ENCODE peak calls at places on chromosomes 13 and 19, in five cellular contexts. One of them, this sample, is unnamed.

GRCh38 chr19:45187421-45188100 is 9.0 kb downstream of the BLOC1S3 start:
- DNase-seq in tibial nerve: no peak
- DNase-seq in fibroblast of the aortic adventitia: no peak
- DNase-seq in foreskin fibroblast: no peak
- DNase-seq in CD8-positive, alpha-beta memory T cell: peak
- DNase-seq in this sample: peak

GRCh38 chr19:40668991-40669614 is 21.3 kb downstream of the NUMBL start:
- DNase-seq in tibial nerve: no peak
- DNase-seq in fibroblast of the aortic adventitia: no peak
- DNase-seq in foreskin fibroblast: no peak
- DNase-seq in CD8-positive, alpha-beta memory T cell: no peak
- DNase-seq in this sample: no peak

GRCh38 chr19:43380771-43381386 is 27.4 kb downstream of the CD177 start:
- DNase-seq in tibial nerve: no peak
- DNase-seq in fibroblast of the aortic adventitia: no peak
- DNase-seq in foreskin fibroblast: no peak
- DNase-seq in CD8-positive, alpha-beta memory T cell: no peak
- DNase-seq in this sample: no peak

GRCh38 chr13:76852991-76853390 is 33.2 kb downstream of the KCTD12 start:
- DNase-seq in tibial nerve: no peak
- DNase-seq in fibroblast of the aortic adventitia: peak
- DNase-seq in foreskin fibroblast: peak
- DNase-seq in CD8-positive, alpha-beta memory T cell: no peak
- DNase-seq in this sample: no peak

GRCh38 chr13:50366488-50367174 is 351.4 kb downstream of the KCNRG start:
- DNase-seq in tibial nerve: no peak
- DNase-seq in fibroblast of the aortic adventitia: no peak
- DNase-seq in foreskin fibroblast: no peak
- DNase-seq in CD8-positive, alpha-beta memory T cell: no peak
- DNase-seq in this sample: peak

GRCh38 chr13:25179810-25180437 is 7.8 kb upstream of the AMER2 start:
- DNase-seq in tibial nerve: no peak
- DNase-seq in fibroblast of the aortic adventitia: no peak
- DNase-seq in foreskin fibroblast: no peak
- DNase-seq in CD8-positive, alpha-beta memory T cell: no peak
- DNase-seq in this sample: no peak

GRCh38 chr19:44113784-44114390 is 688 bp downstream of the ZNF225 start:
- DNase-seq in tibial nerve: no peak
- DNase-seq in fibroblast of the aortic adventitia: peak
- DNase-seq in foreskin fibroblast: no peak
- DNase-seq in CD8-positive, alpha-beta memory T cell: no peak
- DNase-seq in this sample: no peak

GRCh38 chr19:56189785-56190184 is 7.8 kb downstream of the ZSCAN5B start:
- DNase-seq in tibial nerve: no peak
- DNase-seq in fibroblast of the aortic adventitia: no peak
- DNase-seq in foreskin fibroblast: no peak
- DNase-seq in CD8-positive, alpha-beta memory T cell: no peak
- DNase-seq in this sample: no peak

GRCh38 chr13:83221813-83222241 is 660.4 kb downstream of the SLITRK1 start:
- DNase-seq in tibial nerve: no peak
- DNase-seq in fibroblast of the aortic adventitia: peak
- DNase-seq in foreskin fibroblast: peak
- DNase-seq in CD8-positive, alpha-beta memory T cell: no peak
- DNase-seq in this sample: no peak

GRCh38 chr19:3895788-3896187 is 15.3 kb downstream of the ATCAY start:
- DNase-seq in tibial nerve: no peak
- DNase-seq in fibroblast of the aortic adventitia: no peak
- DNase-seq in foreskin fibroblast: no peak
- DNase-seq in CD8-positive, alpha-beta memory T cell: no peak
- DNase-seq in this sample: no peak

GRCh38 chr13:114080739-114081561 is 51.5 kb downstream of the RASA3 start:
- DNase-seq in tibial nerve: no peak
- DNase-seq in fibroblast of the aortic adventitia: no peak
- DNase-seq in foreskin fibroblast: no peak
- DNase-seq in CD8-positive, alpha-beta memory T cell: no peak
- DNase-seq in this sample: no peak

GRCh38 chr19:1748115-1748702 is 5.1 kb upstream of the ONECUT3 start:
- DNase-seq in tibial nerve: no peak
- DNase-seq in fibroblast of the aortic adventitia: no peak
- DNase-seq in foreskin fibroblast: no peak
- DNase-seq in CD8-positive, alpha-beta memory T cell: no peak
- DNase-seq in this sample: peak

GRCh38 chr19:49786432-49786831 is 19.6 kb downstream of the AP2A1 start:
- DNase-seq in tibial nerve: no peak
- DNase-seq in fibroblast of the aortic adventitia: peak
- DNase-seq in foreskin fibroblast: peak
- DNase-seq in CD8-positive, alpha-beta memory T cell: no peak
- DNase-seq in this sample: no peak

GRCh38 chr13:110334256-110334655 is 27.2 kb downstream of the COL4A2 start:
- DNase-seq in tibial nerve: no peak
- DNase-seq in fibroblast of the aortic adventitia: no peak
- DNase-seq in foreskin fibroblast: no peak
- DNase-seq in CD8-positive, alpha-beta memory T cell: no peak
- DNase-seq in this sample: no peak

GRCh38 chr19:34128558-34129250 is 43.6 kb upstream of the LSM14A start:
- DNase-seq in tibial nerve: no peak
- DNase-seq in fibroblast of the aortic adventitia: no peak
- DNase-seq in foreskin fibroblast: peak
- DNase-seq in CD8-positive, alpha-beta memory T cell: no peak
- DNase-seq in this sample: no peak

GRCh38 chr13:27791901-27792392 is 336 bp upstream of the GSX1 start:
- DNase-seq in tibial nerve: no peak
- DNase-seq in fibroblast of the aortic adventitia: no peak
- DNase-seq in foreskin fibroblast: no peak
- DNase-seq in CD8-positive, alpha-beta memory T cell: no peak
- DNase-seq in this sample: no peak
- H3K4me3 ChIP-seq in tibial nerve: peak
- H3K4me3 ChIP-seq in fibroblast of the aortic adventitia: no peak
- H3K4me3 ChIP-seq in foreskin fibroblast: no peak
- H3K4me3 ChIP-seq in CD8-positive, alpha-beta memory T cell: peak
- H3K4me3 ChIP-seq in this sample: no peak

GRCh38 chr19:41993612-41994483 is at the start of gene ATP1A3:
- DNase-seq in tibial nerve: no peak
- DNase-seq in fibroblast of the aortic adventitia: peak
- DNase-seq in foreskin fibroblast: peak
- DNase-seq in CD8-positive, alpha-beta memory T cell: peak
- DNase-seq in this sample: peak

GRCh38 chr19:41994994-41995958 is 1.2 kb upstream of the ATP1A3 start:
- DNase-seq in tibial nerve: no peak
- DNase-seq in fibroblast of the aortic adventitia: no peak
- DNase-seq in foreskin fibroblast: no peak
- DNase-seq in CD8-positive, alpha-beta memory T cell: no peak
- DNase-seq in this sample: no peak

GRCh38 chr19:41995959-41996797 is 2.1 kb upstream of the ATP1A3 start:
- DNase-seq in tibial nerve: no peak
- DNase-seq in fibroblast of the aortic adventitia: no peak
- DNase-seq in foreskin fibroblast: no peak
- DNase-seq in CD8-positive, alpha-beta memory T cell: no peak
- DNase-seq in this sample: no peak

GRCh38 chr19:41997121-41997850 is 3.3 kb upstream of the ATP1A3 start:
- DNase-seq in tibial nerve: no peak
- DNase-seq in fibroblast of the aortic adventitia: peak
- DNase-seq in foreskin fibroblast: peak
- DNase-seq in CD8-positive, alpha-beta memory T cell: peak
- DNase-seq in this sample: no peak

GRCh38 chr19:41994521-41994971 is 516 bp upstream of the ATP1A3 start:
- DNase-seq in tibial nerve: no peak
- DNase-seq in fibroblast of the aortic adventitia: no peak
- DNase-seq in foreskin fibroblast: no peak
- DNase-seq in CD8-positive, alpha-beta memory T cell: no peak
- DNase-seq in this sample: no peak
- H3K4me3 ChIP-seq in tibial nerve: peak
- H3K4me3 ChIP-seq in fibroblast of the aortic adventitia: no peak
- H3K4me3 ChIP-seq in foreskin fibroblast: no peak
- H3K4me3 ChIP-seq in CD8-positive, alpha-beta memory T cell: peak
- H3K4me3 ChIP-seq in this sample: no peak

GRCh38 chr13:98575876-98576214 is 1.1 kb downstream of the STK24 start:
- DNase-seq in tibial nerve: no peak
- DNase-seq in fibroblast of the aortic adventitia: no peak
- DNase-seq in foreskin fibroblast: no peak
- DNase-seq in CD8-positive, alpha-beta memory T cell: no peak
- DNase-seq in this sample: no peak

GRCh38 chr13:98575009-98575866 is 1.7 kb downstream of the STK24 start:
- DNase-seq in tibial nerve: no peak
- DNase-seq in fibroblast of the aortic adventitia: no peak
- DNase-seq in foreskin fibroblast: no peak
- DNase-seq in CD8-positive, alpha-beta memory T cell: no peak
- DNase-seq in this sample: no peak

GRCh38 chr13:98577823-98578285 is 947 bp upstream of the STK24 start:
- DNase-seq in tibial nerve: no peak
- DNase-seq in fibroblast of the aortic adventitia: no peak
- DNase-seq in foreskin fibroblast: no peak
- DNase-seq in CD8-positive, alpha-beta memory T cell: no peak
- DNase-seq in this sample: no peak

GRCh38 chr13:98576963-98577822 is at the start of gene STK24:
- DNase-seq in tibial nerve: peak
- DNase-seq in fibroblast of the aortic adventitia: peak
- DNase-seq in foreskin fibroblast: peak
- DNase-seq in CD8-positive, alpha-beta memory T cell: peak
- DNase-seq in this sample: peak

DNA sequence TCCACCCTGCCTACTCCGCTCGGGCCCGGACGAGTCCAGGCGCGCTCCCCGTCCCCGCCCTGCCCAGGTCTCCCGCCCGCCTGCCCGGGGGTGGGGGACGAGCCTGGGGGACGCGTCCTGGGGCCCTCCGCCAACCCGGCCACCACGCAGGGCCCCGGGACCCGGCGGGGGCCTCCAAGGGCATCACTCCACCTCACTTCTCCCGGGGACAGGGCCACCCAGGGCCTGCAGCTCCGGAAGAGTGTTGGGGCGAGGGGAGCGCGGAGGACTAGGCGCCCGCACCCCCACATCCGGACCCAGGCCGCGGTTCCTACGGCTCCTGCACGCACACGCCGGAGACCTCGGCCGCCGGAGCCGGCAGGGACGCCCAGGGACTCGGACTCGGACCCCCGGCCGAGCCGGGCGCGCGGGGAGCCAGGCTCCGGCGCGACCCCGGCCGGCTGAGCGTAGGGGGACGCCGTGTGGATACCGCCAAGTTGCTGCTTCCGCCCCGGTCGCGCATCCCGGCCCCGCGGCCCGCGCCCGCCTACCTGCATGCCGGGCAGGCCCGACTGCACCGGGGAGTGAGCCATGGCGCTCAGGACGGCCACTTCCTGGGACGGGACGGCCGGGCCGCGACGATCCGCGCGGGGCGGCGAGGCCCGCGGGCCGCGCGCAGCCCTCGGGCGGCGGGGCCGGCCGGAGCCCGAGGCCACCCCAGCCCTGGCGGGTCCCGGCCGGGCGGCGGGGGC is 527 bp downstream of the STK24 start:
- DNase-seq in tibial nerve: peak
- DNase-seq in fibroblast of the aortic adventitia: no peak
- DNase-seq in foreskin fibroblast: no peak
- DNase-seq in CD8-positive, alpha-beta memory T cell: peak
- DNase-seq in this sample: peak
- H3K4me3 ChIP-seq in tibial nerve: peak
- H3K4me3 ChIP-seq in fibroblast of the aortic adventitia: peak
- H3K4me3 ChIP-seq in foreskin fibroblast: peak
- H3K4me3 ChIP-seq in CD8-positive, alpha-beta memory T cell: peak
- H3K4me3 ChIP-seq in this sample: peak

DNA sequence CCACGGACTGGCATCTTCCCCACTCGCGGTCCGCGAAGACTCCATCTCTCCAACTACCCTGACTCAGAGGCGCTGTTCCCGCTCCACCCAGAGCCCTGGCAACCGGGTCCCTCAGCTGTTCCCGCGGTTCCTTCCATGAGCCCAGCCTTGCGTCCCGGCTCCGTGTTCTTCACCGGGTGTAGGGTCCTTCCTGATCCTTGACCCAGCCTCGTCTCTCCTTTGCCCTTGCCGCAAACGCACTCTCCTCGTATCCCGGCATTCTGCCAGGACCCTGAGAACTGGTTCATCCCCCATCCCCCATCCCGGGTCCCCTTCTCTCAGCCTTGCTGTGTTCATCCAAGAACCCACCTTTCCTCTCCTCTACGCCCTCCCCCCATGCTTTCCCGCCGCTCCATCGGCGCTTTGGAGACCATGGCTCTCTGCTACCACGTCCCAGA is 705 bp downstream of the ICAM5 start:
- DNase-seq in tibial nerve: no peak
- DNase-seq in fibroblast of the aortic adventitia: peak
- DNase-seq in foreskin fibroblast: no peak
- DNase-seq in CD8-positive, alpha-beta memory T cell: no peak
- DNase-seq in this sample: no peak
- H3K4me3 ChIP-seq in tibial nerve: peak
- H3K4me3 ChIP-seq in fibroblast of the aortic adventitia: peak
- H3K4me3 ChIP-seq in foreskin fibroblast: peak
- H3K4me3 ChIP-seq in CD8-positive, alpha-beta memory T cell: peak
- H3K4me3 ChIP-seq in this sample: peak

DNA sequence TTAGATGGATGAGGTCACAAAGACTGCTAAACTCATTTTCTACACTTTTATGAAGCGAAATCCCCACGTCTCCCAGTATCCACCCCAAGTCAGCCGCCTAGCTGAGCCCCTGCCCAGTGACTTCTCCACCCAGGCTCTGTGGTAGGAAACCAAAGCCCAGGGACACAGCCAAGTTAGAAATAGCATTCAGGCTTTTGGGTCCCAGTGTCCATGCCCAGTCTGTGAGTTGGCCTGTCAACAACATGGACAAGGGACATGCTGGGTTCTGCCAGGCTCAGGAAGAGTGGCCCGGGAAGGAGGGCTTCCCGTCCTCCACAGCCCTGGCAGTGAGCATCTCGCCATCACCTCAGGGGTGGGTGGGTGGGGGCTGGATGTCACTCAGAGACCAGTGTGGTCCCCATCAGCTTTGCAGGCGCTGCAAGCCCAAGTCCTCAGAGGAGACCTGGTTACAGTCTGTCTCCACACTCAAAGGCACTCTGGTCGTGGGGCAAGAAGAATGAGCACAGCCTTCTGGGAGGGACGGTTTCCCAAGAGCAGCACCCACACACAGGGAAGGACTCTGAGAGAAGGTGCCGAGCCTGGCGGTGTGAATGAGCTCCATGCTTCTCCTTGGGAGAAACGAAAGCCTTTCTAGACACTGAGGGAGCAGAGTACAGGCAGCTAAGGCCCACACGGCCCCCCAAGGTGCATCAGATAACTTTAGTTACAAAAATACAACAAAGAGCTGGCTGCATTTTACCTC is 473.8 kb downstream of the FOXO1 start:
- DNase-seq in tibial nerve: no peak
- DNase-seq in fibroblast of the aortic adventitia: no peak
- DNase-seq in foreskin fibroblast: no peak
- DNase-seq in CD8-positive, alpha-beta memory T cell: no peak
- DNase-seq in this sample: no peak
- H3K4me3 ChIP-seq in tibial nerve: no peak
- H3K4me3 ChIP-seq in fibroblast of the aortic adventitia: no peak
- H3K4me3 ChIP-seq in foreskin fibroblast: no peak
- H3K4me3 ChIP-seq in CD8-positive, alpha-beta memory T cell: no peak
- H3K4me3 ChIP-seq in this sample: no peak